ENCODE peak calls at places on chromosome 13, in five cellular contexts. C, B, Q, X and I are unnamed samples.

GRCh38 chr13:97223711-97224461 is 1.8 kb downstream of the MBNL2 start:
- DNase-seq in Q (peak), B (peak), X (peak), C (no peak), I (peak)

GRCh38 chr13:81568824-81569223 is 1227.9 kb upstream of the SPRY2 start:
- DNase-seq in X (no peak), C (no peak), Q (no peak), B (no peak), I (no peak)

GRCh38 chr13:43363156-43363918 is 340.0 kb downstream of the DNAJC15 start:
- DNase-seq in X (no peak), C (no peak), Q (no peak), B (no peak), I (no peak)

GRCh38 chr13:94218537-94218936 is 260.9 kb downstream of the DCT start:
- DNase-seq in Q (no peak), X (no peak), B (no peak), C (no peak), I (no peak)

GRCh38 chr13:108560092-108560491 is 69.3 kb upstream of the MYO16 start:
- DNase-seq in Q (no peak), X (no peak), C (no peak), B (no peak), I (no peak)

GRCh38 chr13:28657784-28658538 is 969 bp upstream of the POMP start:
- DNase-seq in B (peak), Q (peak), C (no peak), X (no peak), I (peak)

GRCh38 chr13:75196112-75196855 is 285.7 kb downstream of the TBC1D4 start:
- DNase-seq in C (no peak), X (no peak), Q (no peak), B (no peak), I (no peak)

GRCh38 chr13:84686973-84687372 is 804.7 kb upstream of the SLITRK1 start:
- DNase-seq in B (no peak), C (no peak), X (no peak), Q (no peak), I (no peak)

GRCh38 chr13:25977216-25977615 is 74.6 kb downstream of the SHISA2 start:
- DNase-seq in C (no peak), Q (peak), B (no peak), X (no peak), I (no peak)